ENCODE peak calls at places on chromosomes 2 and 18, in ten cellular contexts. N is AG08396; Q is naive thymus-derived CD8-positive, alpha-beta T cell; M is T-helper 2 cell; D is KBM-7; B is NCI-H345; U is ELR; Y is cardiac muscle cell; C is NCI-H1417; E is HT1080. A is an unnamed sample.

GRCh38 chr2:18505703-18506341 is 54.6 kb downstream of the RDH14 start:
- DNase-seq in N (no peak), Q (no peak), M (no peak), D (no peak), B (no peak), U (no peak), Y (no peak), C (no peak), E (no peak), A (no peak)

GRCh38 chr2:84938194-84938879 is 32.6 kb upstream of the KCMF1 start:
- DNase-seq in N (no peak), Q (no peak), M (peak; percentile 95), D (no peak), B (no peak), U (peak; percentile 58), Y (no peak), C (no peak), E (peak; percentile 67), A (no peak)

GRCh38 chr18:62485684-62486083 is 37.1 kb upstream of the ZCCHC2 start:
- DNase-seq in N (peak; percentile 59), Q (no peak), M (no peak), D (peak; percentile 15), B (peak; percentile 81), U (peak; percentile 93), Y (peak; percentile 81), C (peak; percentile 44), E (peak; percentile 91), A (peak; percentile 82)

GRCh38 chr18:23134780-23135678 is at the start of gene CABLES1:
- DNase-seq in N (peak; percentile 78), Q (no peak), M (peak; percentile 55), D (peak; percentile 74), B (peak; percentile 56), U (peak; percentile 62), Y (peak; percentile 67), C (peak; percentile 85), E (no peak), A (peak; percentile 47)

GRCh38 chr2:230161180-230161579 is 58.6 kb downstream of the SP110 start:
- DNase-seq in N (no peak), Q (no peak), M (no peak), D (no peak), B (no peak), U (peak; percentile 69), Y (peak; percentile 32), C (no peak), E (peak; percentile 36), A (peak; percentile 24)

GRCh38 chr2:17752892-17753802 is 463 bp downstream of the SMC6 start:
- DNase-seq in N (peak; percentile 48), Q (peak; percentile 36), M (peak; percentile 68), D (peak; percentile 66), B (peak; percentile 46), U (peak; percentile 72), Y (peak; percentile 30), C (peak; percentile 79), E (peak; percentile 33), A (peak; percentile 28)

GRCh38 chr2:235946590-235946989 is 221.6 kb downstream of the GBX2 start:
- DNase-seq in N (no peak), Q (no peak), M (no peak), D (no peak), B (no peak), U (no peak), Y (no peak), C (no peak), E (no peak), A (no peak)

GRCh38 chr2:231357931-231358330 is 37.6 kb upstream of the B3GNT7 start:
- DNase-seq in N (no peak), Q (no peak), M (no peak), D (no peak), B (no peak), U (peak; percentile 6), Y (no peak), C (no peak), E (no peak), A (no peak)

GRCh38 chr2:227623225-227623624 is 5.9 kb downstream of the SCYGR4 start:
- DNase-seq in N (no peak), Q (no peak), M (no peak), D (no peak), B (no peak), U (peak; percentile 78), Y (peak; percentile 76), C (no peak), E (peak; percentile 66), A (peak; percentile 39)

GRCh38 chr2:217797170-217797569 is 205.6 kb downstream of the TNS1 start:
- DNase-seq in N (no peak), Q (no peak), M (no peak), D (no peak), B (no peak), U (no peak), Y (no peak), C (no peak), E (no peak), A (no peak)

GRCh38 chr2:238872026-238872425 is 24.1 kb downstream of the TWIST2 start:
- DNase-seq in N (no peak), Q (no peak), M (no peak), D (no peak), B (no peak), U (no peak), Y (no peak), C (no peak), E (no peak), A (no peak)

GRCh38 chr2:222298311-222299150 is at the start of gene PAX3:
- DNase-seq in N (no peak), Q (no peak), M (no peak), D (no peak), B (no peak), U (peak; percentile 95), Y (no peak), C (no peak), E (no peak), A (peak; percentile 95)

GRCh38 chr2:201858781-201859180 is 52.4 kb downstream of the CDK15 start:
- DNase-seq in N (no peak), Q (no peak), M (no peak), D (peak; percentile 68), B (no peak), U (peak; percentile 45), Y (peak; percentile 56), C (peak; percentile 65), E (no peak), A (peak; percentile 57)

GRCh38 chr2:1900736-1901135 is 156.4 kb upstream of the PXDN start:
- DNase-seq in N (no peak), Q (no peak), M (no peak), D (no peak), B (no peak), U (no peak), Y (no peak), C (no peak), E (no peak), A (no peak)

GRCh38 chr2:96102596-96103387 is 13.6 kb downstream of the ADRA2B start:
- DNase-seq in N (no peak), Q (no peak), M (no peak), D (no peak), B (no peak), U (no peak), Y (no peak), C (no peak), E (no peak), A (no peak)

GRCh38 chr2:3041841-3042600 is 335.6 kb downstream of the EIPR1 start:
- DNase-seq in N (no peak), Q (no peak), M (no peak), D (no peak), B (peak; percentile 41), U (no peak), Y (no peak), C (no peak), E (no peak), A (no peak)

GRCh38 chr18:37332764-37333420 is 232.7 kb downstream of the CELF4 start:
- DNase-seq in N (no peak), Q (no peak), M (no peak), D (no peak), B (no peak), U (no peak), Y (no peak), C (peak; percentile 51), E (no peak), A (no peak)

GRCh38 chr2:183269956-183270355 is 145.7 kb downstream of the NUP35 start:
- DNase-seq in N (no peak), Q (no peak), M (no peak), D (no peak), B (peak; percentile 29), U (peak; percentile 12), Y (peak; percentile 42), C (no peak), E (peak; percentile 15), A (no peak)

GRCh38 chr2:65316072-65316471 is 88.4 kb downstream of the ACTR2 start:
- DNase-seq in N (peak; percentile 86), Q (no peak), M (no peak), D (no peak), B (no peak), U (no peak), Y (peak; percentile 72), C (no peak), E (no peak), A (no peak)

GRCh38 chr2:113157108-113157896 is 16.5 kb upstream of the PSD4 start:
- DNase-seq in N (peak; percentile 39), Q (peak; percentile 56), M (peak; percentile 75), D (peak; percentile 44), B (peak; percentile 49), U (peak; percentile 35), Y (peak; percentile 16), C (peak; percentile 83), E (no peak), A (no peak)

GRCh38 chr2:109335586-109336266 is 206.7 kb downstream of the SH3RF3 start:
- DNase-seq in N (peak; percentile 58), Q (no peak), M (peak; percentile 71), D (no peak), B (no peak), U (peak; percentile 93), Y (peak; percentile 73), C (no peak), E (peak; percentile 84), A (peak; percentile 77)

GRCh38 chr18:54086863-54087262 is 137.6 kb downstream of the MBD2 start:
- DNase-seq in N (no peak), Q (no peak), M (peak; percentile 61), D (no peak), B (no peak), U (no peak), Y (no peak), C (no peak), E (no peak), A (no peak)

GRCh38 chr2:74328573-74328972 is 14.6 kb downstream of the SLC4A5 start:
- DNase-seq in N (no peak), Q (no peak), M (no peak), D (no peak), B (no peak), U (no peak), Y (no peak), C (no peak), E (no peak), A (no peak)

GRCh38 chr2:26637811-26638310 is 3.3 kb downstream of the CIB4 start:
- DNase-seq in N (no peak), Q (no peak), M (no peak), D (no peak), B (no peak), U (no peak), Y (no peak), C (no peak), E (no peak), A (no peak)

GRCh38 chr2:29000481-29000880 is 19.4 kb downstream of the TOGARAM2 start:
- DNase-seq in N (no peak), Q (no peak), M (peak; percentile 81), D (peak; percentile 94), B (no peak), U (no peak), Y (no peak), C (no peak), E (no peak), A (no peak)

GRCh38 chr2:143807192-143807591 is 678.0 kb downstream of the ARHGAP15 start:
- DNase-seq in N (no peak), Q (no peak), M (no peak), D (no peak), B (no peak), U (no peak), Y (no peak), C (no peak), E (no peak), A (no peak)

GRCh38 chr18:46946656-46947282 is 29.4 kb downstream of the KATNAL2 start:
- DNase-seq in N (peak; percentile 91), Q (peak; percentile 9), M (peak; percentile 79), D (no peak), B (peak; percentile 86), U (peak; percentile 87), Y (peak; percentile 87), C (no peak), E (no peak), A (peak; percentile 97)

A was measured in AG08395.